ENCODE peak calls at places on chromosomes 3 and 15, in four cellular contexts. L, D, C and Z are unnamed samples.

GRCh38 chr3:143302638-143303171 is 183.1 kb downstream of the CHST2 start:
- DNase-seq in L (peak; percentile 4), D (no peak), C (no peak), Z (no peak)

GRCh38 chr3:196064006-196064405 is 17.9 kb downstream of the TFRC start:
- DNase-seq in L (no peak), D (no peak), C (no peak), Z (no peak)

GRCh38 chr3:49173792-49174170 is 2.4 kb downstream of the KLHDC8B start:
- DNase-seq in L (no peak), D (no peak), C (no peak), Z (no peak)

GRCh38 chr15:85766007-85766831 is 28.5 kb downstream of the KLHL25 start:
- DNase-seq in L (no peak), D (no peak), C (no peak), Z (no peak)

GRCh38 chr3:184262166-184262926 is 993 bp upstream of the CAMK2N2 start:
- DNase-seq in L (no peak), D (no peak), C (no peak), Z (no peak)

GRCh38 chr3:184448321-184449160 is 68.7 kb downstream of the CHRD start:
- DNase-seq in L (peak; percentile 53), D (no peak), C (no peak), Z (no peak)

GRCh38 chr15:67164401-67164791 is 90.1 kb downstream of the AAGAB start:
- DNase-seq in L (no peak), D (no peak), C (no peak), Z (no peak)

GRCh38 chr3:94303897-94304296 is 241.0 kb downstream of the NSUN3 start:
- DNase-seq in L (no peak), D (no peak), C (no peak), Z (no peak)

GRCh38 chr3:46926039-46926438 is 48.5 kb downstream of the PTH1R start:
- DNase-seq in L (peak; percentile 60), D (no peak), C (no peak), Z (no peak)

GRCh38 chr3:14278799-14279705 is 100.4 kb downstream of the LSM3 start:
- DNase-seq in L (no peak), D (no peak), C (peak; percentile 55), Z (no peak)

GRCh38 chr15:31390029-31390428 is 63.4 kb downstream of the KLF13 start:
- DNase-seq in L (no peak), D (no peak), C (peak; percentile 3), Z (no peak)

GRCh38 chr3:180116203-180116602 is 79.5 kb upstream of the PEX5L start:
- DNase-seq in L (no peak), D (no peak), C (no peak), Z (no peak)

DNA sequence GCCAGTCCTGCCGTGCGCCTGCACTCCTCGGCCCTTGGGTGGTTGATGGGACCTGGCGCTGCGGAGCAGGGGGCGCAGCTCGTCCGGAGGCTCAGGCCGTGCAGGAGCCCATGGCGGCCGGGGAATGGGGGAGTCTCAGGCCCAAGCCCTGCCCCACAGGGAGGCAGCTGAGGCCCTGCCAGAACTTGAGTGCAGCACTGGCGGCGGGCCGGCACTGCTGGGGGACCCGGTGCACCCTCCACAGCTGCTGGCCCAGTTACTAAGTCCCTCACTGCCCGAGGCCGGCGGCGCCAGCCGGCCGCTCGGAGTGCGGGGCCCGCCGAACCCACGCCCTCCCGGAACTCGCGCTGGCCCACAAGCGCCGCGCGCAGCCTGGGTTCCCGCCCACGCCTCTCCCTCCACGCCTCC is 190.9 kb upstream of the MME start:
- DNase-seq in L (no peak), D (no peak), C (no peak), Z (no peak)
- TF ChIP-seq MYC in L (no peak), D (no peak), C (no peak), Z (no peak)

GRCh38 chr3:12396475-12396874 is 87.8 kb upstream of the TSEN2 start:
- DNase-seq in L (no peak), D (no peak), C (no peak), Z (no peak)

GRCh38 chr3:12400795-12401194 is 83.5 kb upstream of the TSEN2 start:
- DNase-seq in L (peak; percentile 11), D (no peak), C (no peak), Z (no peak)

GRCh38 chr3:12405432-12406272 is 78.6 kb upstream of the TSEN2 start:
- DNase-seq in L (peak; percentile 90), D (no peak), C (peak; percentile 72), Z (peak; percentile 99)

GRCh38 chr3:12399226-12399625 is 85.1 kb upstream of the TSEN2 start:
- DNase-seq in L (no peak), D (no peak), C (no peak), Z (no peak)

DNA sequence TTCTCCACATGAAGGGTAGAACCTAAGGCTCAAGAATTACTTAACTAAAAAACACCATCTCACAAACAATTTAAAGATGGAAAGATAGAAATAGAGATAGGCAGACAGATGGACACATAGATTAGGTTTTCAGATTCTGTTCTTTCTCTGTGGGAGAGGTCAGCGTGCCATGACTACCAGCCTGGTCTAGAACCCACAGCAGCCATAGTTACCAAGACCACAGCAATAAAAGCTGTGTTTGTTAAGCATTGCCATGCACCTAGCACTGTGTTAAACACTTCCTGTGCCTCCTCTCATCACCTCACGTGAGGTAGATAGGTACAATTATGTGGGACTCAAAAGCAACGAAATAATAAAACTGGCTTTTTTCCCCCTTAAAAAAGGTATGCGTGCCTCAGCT is 83.1 kb upstream of the TSEN2 start:
- DNase-seq in L (no peak), D (no peak), C (no peak), Z (no peak)
- TF ChIP-seq BHLHE40 in L (no peak), D (no peak), C (no peak), Z (no peak)

GRCh38 chr3:69541823-69542264 is 156.0 kb upstream of the FRMD4B start:
- DNase-seq in L (no peak), D (no peak), C (no peak), Z (no peak)

GRCh38 chr3:69547457-69548014 is 161.6 kb upstream of the FRMD4B start:
- DNase-seq in L (no peak), D (no peak), C (no peak), Z (no peak)

GRCh38 chr3:69541059-69541471 is 155.2 kb upstream of the FRMD4B start:
- DNase-seq in L (no peak), D (no peak), C (no peak), Z (no peak)

GRCh38 chr3:69543080-69543429 is 157.2 kb upstream of the FRMD4B start:
- DNase-seq in L (no peak), D (no peak), C (no peak), Z (no peak)

DNA sequence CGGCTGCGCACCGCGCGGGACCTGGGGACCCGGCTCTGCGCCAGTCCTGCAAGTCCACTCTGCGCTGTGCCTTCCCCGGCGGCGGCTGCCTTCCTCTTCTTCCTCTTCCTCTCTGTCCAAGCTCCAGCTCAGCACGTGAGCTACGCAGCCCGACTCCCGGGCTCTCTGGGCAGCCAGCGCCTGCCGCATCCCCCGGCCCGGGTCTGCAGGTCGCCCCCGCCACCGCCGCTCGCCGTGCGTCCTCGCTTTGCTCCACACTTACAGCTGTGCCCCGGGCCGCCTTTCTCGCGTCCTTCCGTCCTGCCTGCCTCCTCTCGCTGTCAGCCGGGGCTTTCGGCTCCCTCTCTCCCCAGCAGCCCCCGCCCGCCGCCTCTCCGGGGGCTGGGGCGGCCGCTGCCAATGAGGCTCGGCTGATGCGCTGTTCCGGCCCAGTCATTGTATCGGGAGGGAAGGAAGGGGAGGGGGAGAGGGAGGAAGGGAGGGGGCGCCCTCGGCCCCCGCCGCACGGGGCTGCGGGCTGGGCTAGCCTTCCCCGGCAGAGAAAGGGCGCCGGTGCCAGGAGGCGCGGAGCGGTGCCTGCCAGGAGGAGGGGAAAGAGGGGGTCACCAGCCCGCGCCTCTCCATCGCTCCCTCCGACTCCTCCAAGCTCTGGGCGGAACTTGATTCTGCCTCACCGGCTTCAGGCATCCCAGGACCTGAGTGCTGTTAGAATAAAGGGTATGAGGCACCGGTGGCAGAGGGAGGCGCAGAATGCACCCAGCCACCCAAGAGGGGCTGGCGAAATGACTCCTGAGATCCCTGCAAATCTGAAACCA is 156.6 kb upstream of the FRMD4B start:
- DNase-seq in L (peak; percentile 13), D (no peak), C (no peak), Z (no peak)
- TF ChIP-seq MYC in L (no peak), D (no peak), C (no peak), Z (no peak)

DNA sequence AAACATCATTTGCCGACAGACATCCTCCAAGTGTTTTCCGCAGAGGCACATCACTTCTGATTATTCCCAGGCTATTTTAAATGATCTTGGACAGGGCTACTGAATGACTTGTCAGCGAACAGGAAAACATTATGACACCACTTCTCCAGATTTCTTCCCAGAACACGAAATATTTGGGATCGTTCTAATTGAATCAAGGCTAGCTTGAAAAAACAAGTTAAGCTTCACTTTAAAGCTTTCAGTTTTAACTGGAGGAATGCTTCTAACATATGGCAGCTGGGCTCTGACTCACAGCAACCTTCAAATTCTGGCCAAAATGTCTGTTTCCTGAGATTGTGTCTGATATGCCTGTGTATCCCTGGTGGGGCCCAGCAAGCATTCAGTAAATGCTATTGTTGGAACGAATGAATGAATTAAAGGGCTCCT is 127.0 kb upstream of the ICE2 start:
- DNase-seq in L (no peak), D (no peak), C (no peak), Z (no peak)
- TF ChIP-seq BHLHE40 in L (no peak), D (no peak), C (no peak), Z (no peak)

DNA sequence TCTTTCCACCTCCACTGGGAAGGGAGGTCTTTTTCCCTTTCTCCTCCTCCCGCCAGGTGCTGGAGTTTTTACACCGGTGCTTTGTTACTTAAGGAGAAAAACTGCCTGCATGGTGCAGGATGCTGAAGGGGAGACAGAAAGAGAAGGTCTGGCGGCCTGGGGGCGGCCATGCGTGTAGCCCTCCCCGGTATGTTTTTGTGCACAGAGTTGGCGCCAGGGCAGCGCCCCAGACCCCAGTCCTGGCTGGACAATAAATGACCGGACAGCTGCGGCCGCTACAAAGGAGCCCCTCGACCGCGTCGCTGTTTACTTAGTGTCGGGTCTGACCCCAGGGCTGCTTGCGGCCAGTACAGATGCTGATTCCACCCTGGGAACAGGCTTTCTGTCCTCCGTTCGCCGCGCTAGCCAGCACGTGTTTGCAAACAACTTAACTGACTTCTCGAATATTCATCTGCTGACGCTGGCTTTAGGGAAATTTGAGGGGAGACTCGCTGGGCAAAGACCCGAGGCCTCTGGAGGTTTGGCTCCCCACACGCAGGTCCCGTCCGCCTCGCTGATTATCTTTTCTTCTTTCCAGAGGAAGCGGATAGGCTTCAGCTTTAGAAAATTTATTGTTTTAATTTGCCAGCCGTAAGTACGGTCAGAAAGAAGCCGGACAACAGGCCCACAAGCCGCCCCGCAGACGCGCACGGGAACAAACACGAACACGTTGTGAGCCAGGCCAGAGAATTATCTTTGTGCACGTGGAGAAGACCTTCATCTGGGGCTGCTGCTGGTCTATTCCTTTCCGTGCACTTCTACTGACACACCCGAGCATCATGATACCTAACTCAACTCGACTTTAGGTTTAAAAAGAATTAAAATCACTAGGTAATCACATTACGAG is 46.9 kb downstream of the ZIC4 start:
- DNase-seq in L (no peak), D (no peak), C (no peak), Z (no peak)
- TF ChIP-seq MYC in L (no peak), D (no peak), C (no peak), Z (no peak)

GRCh38 chr3:158127250-158128219 is 17.6 kb downstream of the RSRC1 start:
- DNase-seq in L (peak; percentile 53), D (no peak), C (no peak), Z (no peak)
- TF ChIP-seq BHLHE40 in L (no peak), D (no peak), C (no peak), Z (no peak)

GRCh38 chr15:73650387-73651126 is 17.4 kb upstream of the NPTN start:
- DNase-seq in L (no peak), D (no peak), C (no peak), Z (no peak)
- TF ChIP-seq MYC in L (no peak), D (no peak), C (no peak), Z (no peak)